ENCODE peak calls at places on chromosomes 16 and 17, in nine cellular contexts. One of them, this sample, is unnamed.
A peak's percentile ranks its signal among the peaks of the same experiment; 100 is the strongest.

GRCh38 chr17:37124074-37124824 is 175.5 kb downstream of the AATF start:
- DNase-seq in hepatocyte: no peak
- DNase-seq in heart right ventricle: no peak
- DNase-seq in thoracic aorta: no peak
- DNase-seq in vagina: no peak
- DNase-seq in psoas muscle: no peak
- DNase-seq in CD8-positive, alpha-beta T cell: no peak
- DNase-seq in lung: no peak
- DNase-seq in neural progenitor cell: no peak
- DNase-seq in this sample: no peak

GRCh38 chr16:83402969-83403368 is 404.8 kb upstream of the HSBP1 start:
- DNase-seq in thoracic aorta: no peak
- DNase-seq in CD8-positive, alpha-beta T cell: no peak
- DNase-seq in neural progenitor cell: no peak
- DNase-seq in heart right ventricle: no peak
- DNase-seq in hepatocyte: no peak
- DNase-seq in psoas muscle: no peak
- DNase-seq in lung: no peak
- DNase-seq in vagina: no peak
- DNase-seq in this sample: no peak

GRCh38 chr16:60203525-60204124 is 1469.5 kb upstream of the GOT2 start:
- DNase-seq in lung: no peak
- DNase-seq in CD8-positive, alpha-beta T cell: no peak
- DNase-seq in hepatocyte: peak; percentile 14
- DNase-seq in neural progenitor cell: peak; percentile 26
- DNase-seq in psoas muscle: no peak
- DNase-seq in vagina: no peak
- DNase-seq in thoracic aorta: no peak
- DNase-seq in heart right ventricle: no peak
- DNase-seq in this sample: no peak

GRCh38 chr17:35088647-35088910 is 25.1 kb upstream of the RFFL start:
- DNase-seq in hepatocyte: no peak
- DNase-seq in thoracic aorta: no peak
- DNase-seq in neural progenitor cell: peak; percentile 41
- DNase-seq in psoas muscle: no peak
- DNase-seq in heart right ventricle: no peak
- DNase-seq in CD8-positive, alpha-beta T cell: no peak
- DNase-seq in vagina: peak; percentile 90
- DNase-seq in lung: no peak
- DNase-seq in this sample: no peak

GRCh38 chr17:80422981-80423380 is 8.0 kb downstream of the ENDOV start:
- DNase-seq in heart right ventricle: peak; percentile 59
- DNase-seq in thoracic aorta: no peak
- DNase-seq in neural progenitor cell: no peak
- DNase-seq in psoas muscle: peak; percentile 73
- DNase-seq in vagina: no peak
- DNase-seq in hepatocyte: no peak
- DNase-seq in lung: no peak
- DNase-seq in CD8-positive, alpha-beta T cell: no peak
- DNase-seq in this sample: peak; percentile 45

GRCh38 chr17:69093279-69093789 is 32.6 kb upstream of the ABCA9 start:
- DNase-seq in neural progenitor cell: no peak
- DNase-seq in hepatocyte: no peak
- DNase-seq in psoas muscle: no peak
- DNase-seq in CD8-positive, alpha-beta T cell: no peak
- DNase-seq in vagina: no peak
- DNase-seq in thoracic aorta: no peak
- DNase-seq in lung: no peak
- DNase-seq in heart right ventricle: no peak
- DNase-seq in this sample: no peak

GRCh38 chr17:50603340-50603739 is 31.3 kb upstream of the ABCC3 start:
- DNase-seq in vagina: no peak
- DNase-seq in hepatocyte: no peak
- DNase-seq in psoas muscle: no peak
- DNase-seq in neural progenitor cell: peak; percentile 63
- DNase-seq in CD8-positive, alpha-beta T cell: no peak
- DNase-seq in lung: no peak
- DNase-seq in thoracic aorta: no peak
- DNase-seq in heart right ventricle: no peak
- DNase-seq in this sample: no peak

GRCh38 chr17:62652251-62653001 is 25.0 kb downstream of the MRC2 start:
- DNase-seq in hepatocyte: peak; percentile 29
- DNase-seq in heart right ventricle: peak; percentile 76
- DNase-seq in neural progenitor cell: peak; percentile 63
- DNase-seq in CD8-positive, alpha-beta T cell: peak; percentile 34
- DNase-seq in lung: peak; percentile 83
- DNase-seq in psoas muscle: peak; percentile 76
- DNase-seq in thoracic aorta: no peak
- DNase-seq in vagina: peak; percentile 77
- DNase-seq in this sample: no peak

GRCh38 chr17:77273397-77274136 is 132.8 kb downstream of the SEC14L1 start:
- DNase-seq in heart right ventricle: no peak
- DNase-seq in lung: no peak
- DNase-seq in vagina: no peak
- DNase-seq in thoracic aorta: no peak
- DNase-seq in hepatocyte: no peak
- DNase-seq in psoas muscle: no peak
- DNase-seq in neural progenitor cell: no peak
- DNase-seq in CD8-positive, alpha-beta T cell: no peak
- DNase-seq in this sample: no peak

GRCh38 chr17:16449121-16449570 is 33.8 kb downstream of the TRPV2 start:
- DNase-seq in CD8-positive, alpha-beta T cell: no peak
- DNase-seq in heart right ventricle: no peak
- DNase-seq in psoas muscle: no peak
- DNase-seq in neural progenitor cell: no peak
- DNase-seq in hepatocyte: no peak
- DNase-seq in thoracic aorta: no peak
- DNase-seq in lung: no peak
- DNase-seq in vagina: no peak
- DNase-seq in this sample: no peak

DNA sequence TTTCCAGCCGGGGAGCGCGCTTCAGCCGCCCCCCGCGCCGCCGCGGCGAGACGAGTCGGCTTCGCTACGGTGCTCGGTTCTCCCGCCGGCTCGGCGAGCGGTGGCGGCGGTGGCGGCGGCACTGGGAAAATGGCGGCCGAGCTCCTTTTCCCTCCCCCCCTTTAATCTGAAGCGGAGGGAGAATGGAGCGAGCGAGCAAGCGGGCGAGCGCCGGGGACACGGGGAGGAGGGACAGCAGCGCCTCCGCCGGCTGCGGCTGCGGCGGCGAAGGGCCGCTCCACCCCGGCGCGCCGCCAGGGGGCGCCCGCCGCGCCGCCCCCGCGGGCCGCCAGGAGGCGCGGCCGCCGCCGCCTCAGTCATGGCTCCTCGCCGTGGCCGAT is at the start of gene KANSL1:
- DNase-seq in lung: peak; percentile 92
- DNase-seq in CD8-positive, alpha-beta T cell: peak; percentile 88
- DNase-seq in hepatocyte: peak; percentile 98
- DNase-seq in vagina: no peak
- DNase-seq in neural progenitor cell: peak; percentile 99
- DNase-seq in psoas muscle: peak; percentile 91
- DNase-seq in thoracic aorta: peak; percentile 41
- DNase-seq in heart right ventricle: peak; percentile 88
- DNase-seq in this sample: peak; percentile 92
- TF ChIP-seq CTCF in lung: peak; percentile 69
- TF ChIP-seq CTCF in CD8-positive, alpha-beta T cell: no peak
- TF ChIP-seq CTCF in hepatocyte: peak; percentile 49
- TF ChIP-seq CTCF in vagina: no peak
- TF ChIP-seq CTCF in neural progenitor cell: no peak
- TF ChIP-seq CTCF in psoas muscle: peak; percentile 78
- TF ChIP-seq CTCF in thoracic aorta: peak; percentile 16
- TF ChIP-seq CTCF in heart right ventricle: peak; percentile 36
- TF ChIP-seq CTCF in this sample: peak; percentile 100

DNA sequence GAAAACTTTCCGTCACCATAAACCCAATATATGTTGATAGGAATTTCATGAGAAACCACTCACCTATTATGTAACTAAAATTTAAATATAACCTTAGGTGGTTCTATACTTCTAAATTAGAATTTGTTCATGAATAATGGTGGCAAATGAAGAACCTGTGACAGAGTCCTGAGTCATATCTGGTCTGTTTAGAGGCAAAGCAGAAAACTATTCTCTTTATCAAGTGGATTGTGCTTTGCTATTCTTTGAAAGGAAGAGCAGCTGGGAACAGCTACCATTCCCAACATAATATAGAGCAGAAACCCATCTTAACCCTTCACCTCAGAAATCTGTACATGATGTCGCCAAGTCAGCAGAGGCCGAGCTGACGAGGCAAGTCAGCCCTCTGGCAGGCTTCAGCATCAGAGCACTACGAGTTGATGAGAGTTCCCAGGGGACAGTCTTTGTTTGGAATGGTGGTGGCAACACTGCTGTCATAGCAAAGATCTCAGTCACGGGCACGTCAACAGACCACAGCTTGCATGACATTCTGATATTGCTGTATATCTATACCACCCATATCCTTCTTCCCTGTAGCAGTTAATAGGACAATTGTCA is 631.9 kb upstream of the CA10 start:
- DNase-seq in hepatocyte: no peak
- DNase-seq in heart right ventricle: no peak
- DNase-seq in lung: no peak
- DNase-seq in psoas muscle: no peak
- DNase-seq in thoracic aorta: no peak
- DNase-seq in neural progenitor cell: no peak
- DNase-seq in CD8-positive, alpha-beta T cell: no peak
- DNase-seq in vagina: no peak
- DNase-seq in this sample: no peak
- H3K36me3 ChIP-seq in hepatocyte: no peaks in the 10 kb centered on the region
- H3K36me3 ChIP-seq in heart right ventricle: no peaks in the 10 kb centered on the region
- H3K36me3 ChIP-seq in lung: no peaks in the 10 kb centered on the region
- H3K36me3 ChIP-seq in psoas muscle: no peaks in the 10 kb centered on the region
- H3K36me3 ChIP-seq in thoracic aorta: no peaks in the 10 kb centered on the region
- H3K36me3 ChIP-seq in neural progenitor cell: no peaks in the 10 kb centered on the region
- H3K36me3 ChIP-seq in CD8-positive, alpha-beta T cell: no peaks in the 10 kb centered on the region
- H3K36me3 ChIP-seq in vagina: no peaks in the 10 kb centered on the region
- H3K36me3 ChIP-seq in this sample: no peaks in the 10 kb centered on the region

GRCh38 chr16:24975428-24975889 is 39.7 kb downstream of the ARHGAP17 start:
- DNase-seq in hepatocyte: peak; percentile 45
- DNase-seq in neural progenitor cell: no peak
- DNase-seq in psoas muscle: no peak
- DNase-seq in heart right ventricle: no peak
- DNase-seq in vagina: no peak
- DNase-seq in thoracic aorta: no peak
- DNase-seq in lung: no peak
- DNase-seq in CD8-positive, alpha-beta T cell: no peak
- DNase-seq in this sample: no peak

GRCh38 chr16:24976971-24977672 is 38.0 kb downstream of the ARHGAP17 start:
- DNase-seq in thoracic aorta: no peak
- DNase-seq in neural progenitor cell: no peak
- DNase-seq in CD8-positive, alpha-beta T cell: no peak
- DNase-seq in heart right ventricle: no peak
- DNase-seq in lung: no peak
- DNase-seq in hepatocyte: no peak
- DNase-seq in psoas muscle: no peak
- DNase-seq in vagina: no peak
- DNase-seq in this sample: no peak

GRCh38 chr16:24978370-24978914 is 36.7 kb downstream of the ARHGAP17 start:
- DNase-seq in CD8-positive, alpha-beta T cell: no peak
- DNase-seq in psoas muscle: no peak
- DNase-seq in lung: no peak
- DNase-seq in vagina: no peak
- DNase-seq in heart right ventricle: no peak
- DNase-seq in hepatocyte: no peak
- DNase-seq in thoracic aorta: no peak
- DNase-seq in neural progenitor cell: no peak
- DNase-seq in this sample: no peak

GRCh38 chr16:24976061-24976779 is 38.9 kb downstream of the ARHGAP17 start:
- DNase-seq in heart right ventricle: no peak
- DNase-seq in thoracic aorta: no peak
- DNase-seq in psoas muscle: no peak
- DNase-seq in CD8-positive, alpha-beta T cell: no peak
- DNase-seq in hepatocyte: no peak
- DNase-seq in vagina: no peak
- DNase-seq in neural progenitor cell: no peak
- DNase-seq in lung: no peak
- DNase-seq in this sample: no peak

GRCh38 chr16:24977673-24978065 is 37.5 kb downstream of the ARHGAP17 start:
- DNase-seq in CD8-positive, alpha-beta T cell: no peak
- DNase-seq in vagina: no peak
- DNase-seq in hepatocyte: no peak
- DNase-seq in heart right ventricle: no peak
- DNase-seq in thoracic aorta: no peak
- DNase-seq in neural progenitor cell: no peak
- DNase-seq in psoas muscle: no peak
- DNase-seq in lung: no peak
- DNase-seq in this sample: no peak
- H3K4me3 ChIP-seq in CD8-positive, alpha-beta T cell: no peak overlapping the region
- H3K4me3 ChIP-seq in vagina: no peak overlapping the region
- H3K4me3 ChIP-seq in hepatocyte: no peak overlapping the region
- H3K4me3 ChIP-seq in heart right ventricle: no peak overlapping the region
- H3K4me3 ChIP-seq in thoracic aorta: peak overlapping the region; percentile 33
- H3K4me3 ChIP-seq in neural progenitor cell: no peak overlapping the region
- H3K4me3 ChIP-seq in psoas muscle: no peak overlapping the region
- H3K4me3 ChIP-seq in lung: no peak overlapping the region
- H3K4me3 ChIP-seq in this sample: no peak overlapping the region

DNA sequence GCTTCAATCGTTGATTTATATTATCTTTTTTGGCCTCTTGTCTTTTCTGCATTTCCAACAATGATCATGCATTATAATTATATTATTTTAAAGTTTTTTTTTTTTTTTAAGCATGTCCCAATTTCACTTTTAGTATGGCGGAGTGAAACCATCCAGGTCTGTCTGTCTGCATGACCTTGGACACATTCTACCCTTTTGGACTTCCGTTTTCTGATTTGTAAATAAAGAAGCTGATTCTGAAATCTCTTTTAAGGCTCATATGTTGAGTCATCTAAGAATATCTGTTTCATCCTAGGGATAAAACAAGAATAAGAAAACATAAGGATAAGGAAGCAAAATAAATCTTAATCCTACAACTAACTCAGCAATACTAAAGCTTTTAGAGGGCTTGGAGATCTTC is 195.7 kb upstream of the TOX3 start:
- DNase-seq in hepatocyte: no peak
- DNase-seq in neural progenitor cell: no peak
- DNase-seq in psoas muscle: no peak
- DNase-seq in thoracic aorta: no peak
- DNase-seq in heart right ventricle: no peak
- DNase-seq in lung: no peak
- DNase-seq in vagina: no peak
- DNase-seq in CD8-positive, alpha-beta T cell: no peak
- DNase-seq in this sample: no peak
- TF ChIP-seq CTCF in hepatocyte: no peak
- TF ChIP-seq CTCF in neural progenitor cell: no peak
- TF ChIP-seq CTCF in psoas muscle: no peak
- TF ChIP-seq CTCF in thoracic aorta: no peak
- TF ChIP-seq CTCF in heart right ventricle: no peak
- TF ChIP-seq CTCF in lung: no peak
- TF ChIP-seq CTCF in vagina: no peak
- TF ChIP-seq CTCF in CD8-positive, alpha-beta T cell: no peak
- TF ChIP-seq CTCF in this sample: no peak